ENCODE peak calls at places on chromosomes 7 and 10, in seven cellular contexts. W, A, R, U, G, F and K are unnamed samples.

GRCh38 chr10:97124211-97124610 is 61.5 kb downstream of the SLIT1 start:
- DNase-seq in W (no peak), F (no peak), G (no peak), U (peak; percentile 25), R (no peak), A (no peak), K (no peak)

GRCh38 chr7:114519215-114519614 is 104.6 kb downstream of the FOXP2 start:
- DNase-seq in R (no peak), G (no peak), F (no peak), W (no peak), A (no peak), U (no peak), K (no peak)

GRCh38 chr10:132293416-132294195 is 14.1 kb downstream of the STK32C start:
- DNase-seq in F (peak; percentile 52), G (peak; percentile 7), R (peak; percentile 82), U (peak; percentile 76), W (no peak), A (no peak), K (no peak)

GRCh38 chr7:142587578-142588191 is 161.6 kb upstream of the PRSS1 start:
- DNase-seq in F (no peak), U (no peak), W (peak; percentile 82), A (peak; percentile 69), R (peak; percentile 31), G (no peak), K (peak; percentile 22)

GRCh38 chr10:132699411-132700167 is 86.4 kb downstream of the NKX6-2 start:
- DNase-seq in A (no peak), G (no peak), F (peak; percentile 75), U (peak; percentile 57), W (no peak), R (no peak), K (no peak)

GRCh38 chr7:725223-726005 is 1.1 kb upstream of the DNAAF5 start:
- DNase-seq in F (no peak), R (no peak), U (no peak), A (peak; percentile 12), G (no peak), W (no peak), K (no peak)

GRCh38 chr7:107913846-107914245 is 22.9 kb downstream of the DLD start:
- DNase-seq in F (no peak), U (no peak), W (no peak), R (no peak), A (no peak), G (no peak), K (no peak)

GRCh38 chr10:72087392-72087968 is 871 bp downstream of the SPOCK2 start:
- DNase-seq in U (no peak), R (peak; percentile 68), F (peak; percentile 86), G (peak; percentile 39), A (no peak), W (peak; percentile 47), K (peak; percentile 55)

GRCh38 chr7:154699421-154699820 is 303.5 kb downstream of the PAXIP1 start:
- DNase-seq in U (no peak), W (no peak), R (no peak), F (no peak), A (no peak), G (no peak), K (no peak)

GRCh38 chr10:58662314-58662713 is 149.6 kb downstream of the BICC1 start:
- DNase-seq in A (no peak), F (no peak), W (no peak), G (no peak), U (no peak), R (no peak), K (no peak)

GRCh38 chr10:7937315-7937945 is 117.1 kb upstream of the GATA3 start:
- DNase-seq in W (no peak), A (no peak), R (no peak), F (no peak), G (no peak), U (no peak), K (no peak)

GRCh38 chr10:28008054-28008453 is 9.2 kb upstream of the ODAD2 start:
- DNase-seq in A (no peak), F (no peak), W (no peak), R (no peak), U (no peak), G (no peak), K (no peak)

GRCh38 chr10:75263806-75264205 is 28.0 kb upstream of the COMTD1 start:
- DNase-seq in R (no peak), A (no peak), F (no peak), U (no peak), W (no peak), G (no peak), K (no peak)

GRCh38 chr7:33854951-33855350 is 50.4 kb upstream of the BMPER start:
- DNase-seq in G (no peak), W (no peak), U (no peak), R (no peak), F (no peak), A (peak; percentile 15), K (no peak)

GRCh38 chr10:97059006-97059871 is 126.5 kb downstream of the SLIT1 start:
- DNase-seq in G (no peak), U (no peak), R (peak; percentile 54), F (peak; percentile 39), A (no peak), W (peak; percentile 83), K (no peak)

GRCh38 chr7:79684384-79684783 is 230.9 kb upstream of the MAGI2 start:
- DNase-seq in F (no peak), R (no peak), W (no peak), G (no peak), A (no peak), U (no peak), K (no peak)

GRCh38 chr10:7417103-7417623 is 6.3 kb upstream of the SFMBT2 start:
- DNase-seq in F (no peak), A (no peak), R (no peak), U (no peak), G (no peak), W (peak; percentile 44), K (no peak)

DNA sequence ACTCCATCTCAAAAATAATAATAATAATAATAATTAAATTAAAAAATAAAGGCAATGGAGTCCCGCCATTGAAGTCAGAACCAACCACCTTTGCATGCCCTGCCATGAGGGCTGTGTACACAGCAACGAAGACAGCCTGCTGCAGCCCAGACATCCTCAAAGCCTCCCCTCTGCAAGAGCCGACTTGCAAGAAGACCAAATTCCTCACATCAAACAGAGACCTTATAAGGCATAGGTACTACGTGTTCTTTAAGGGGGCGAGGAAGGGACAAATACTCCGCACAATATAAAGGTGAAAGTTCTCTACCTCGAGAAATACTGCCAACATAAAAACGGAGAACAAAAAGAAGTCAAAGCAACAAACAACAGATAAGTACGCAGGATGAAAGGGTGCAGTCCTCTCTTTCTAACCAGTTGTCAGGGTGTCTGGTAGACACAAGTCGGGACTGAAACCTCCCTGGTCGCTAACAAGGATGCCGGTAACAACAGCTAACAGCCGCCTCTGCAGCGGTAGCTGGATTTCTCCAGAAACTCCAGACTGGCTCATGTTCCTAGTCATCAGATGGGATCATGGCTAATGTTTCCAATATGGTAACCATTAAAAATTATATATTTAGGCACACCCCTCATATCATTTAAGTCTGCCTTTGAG is 23.6 kb downstream of the FGFR2 start:
- DNase-seq in R (no peak), U (no peak), A (no peak), G (no peak), W (no peak), F (no peak), K (no peak)
- TF ChIP-seq POLR2AphosphoS5 in R (no peak), U (no peak), A (no peak), G (no peak), W (no peak), F (no peak), K (no peak)

GRCh38 chr10:78800535-78801320 is 268.0 kb upstream of the ZMIZ1 start:
- DNase-seq in U (no peak), F (no peak), R (no peak), A (no peak), G (no peak), W (no peak), K (no peak)
- TF ChIP-seq POLR2AphosphoS5 in U (no peak), F (no peak), R (no peak), A (no peak), G (no peak), W (no peak), K (no peak)

DNA sequence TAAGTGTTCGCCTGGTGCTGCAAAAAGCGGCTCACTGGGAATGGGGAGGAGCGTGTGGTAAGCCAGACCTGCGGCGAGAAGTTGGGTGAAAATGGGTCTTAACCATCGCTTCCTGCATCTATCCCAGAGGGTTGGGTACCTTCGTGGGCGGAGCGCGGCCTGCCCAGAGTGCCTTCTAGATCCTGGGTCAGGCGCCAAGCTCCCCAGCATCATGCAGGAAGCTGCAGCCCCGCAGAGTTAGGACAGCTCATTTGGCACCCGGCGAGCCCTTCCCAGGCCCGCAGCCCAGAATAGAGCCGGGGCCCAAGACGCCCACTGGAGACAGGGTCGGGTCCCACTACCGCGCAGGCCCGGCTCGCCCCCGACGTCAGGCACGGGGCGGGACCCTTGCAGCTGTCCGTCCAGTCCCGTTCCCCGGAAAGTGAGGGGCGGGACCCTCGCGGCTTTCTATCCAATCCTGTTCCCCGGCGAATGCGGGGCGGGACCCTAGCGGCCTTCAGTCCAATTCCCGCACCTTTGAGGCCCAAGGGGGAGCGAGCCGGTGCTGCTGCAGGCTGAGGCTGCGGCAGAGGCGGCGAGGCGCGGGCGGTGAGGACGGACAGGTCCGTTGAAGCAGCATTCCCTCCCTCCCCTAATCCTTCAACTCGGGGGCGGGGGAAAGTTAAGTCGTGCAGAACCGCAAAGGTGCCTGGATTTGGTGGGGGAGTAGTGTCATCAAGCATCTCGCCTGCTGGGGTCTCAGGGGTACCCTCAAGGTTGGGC is at the start of gene CROT:
- DNase-seq in A (peak; percentile 87), F (peak; percentile 97), U (peak; percentile 98), R (peak; percentile 98), G (peak; percentile 98), W (peak; percentile 98), K (peak; percentile 83)
- TF ChIP-seq POLR2AphosphoS5 in A (no peak), F (peak; percentile 71), U (peak; percentile 93), R (peak; percentile 96), G (peak; percentile 89), W (peak; percentile 93), K (peak; percentile 70)

GRCh38 chr10:62186999-62187695 is 81.5 kb downstream of the RTKN2 start:
- DNase-seq in R (no peak), G (no peak), A (no peak), W (no peak), U (no peak), F (no peak), K (no peak)
- TF ChIP-seq POLR2AphosphoS5 in R (peak; percentile 33), G (no peak), A (no peak), W (no peak), U (peak; percentile 48), F (no peak), K (no peak)